ENCODE peak calls at places on chromosomes 5 and 9, in nine cellular contexts. J is heart right ventricle, P is psoas muscle, Z is adrenal gland, S is PC-9, M is ascending aorta, I is IMR-90, N is right atrium auricular region, U is cardiac muscle cell. V is an unnamed sample.

GRCh38 chr5:42057254-42057690 is 132.2 kb downstream of the FBXO4 start:
- DNase-seq in J (peak; percentile 8), P (no peak), Z (no peak), S (peak; percentile 46), M (no peak), I (peak; percentile 25), N (no peak), U (peak; percentile 30), V (peak; percentile 35)

GRCh38 chr5:134581241-134581981 is 51.2 kb downstream of the SAR1B start:
- DNase-seq in J (peak; percentile 41), P (peak; percentile 82), Z (no peak), S (no peak), M (no peak), I (no peak), N (no peak), U (no peak), V (no peak)

GRCh38 chr5:172002310-172002709 is 4.1 kb downstream of the FBXW11 start:
- DNase-seq in J (no peak), P (no peak), Z (no peak), S (no peak), M (no peak), I (no peak), N (no peak), U (peak; percentile 17), V (peak; percentile 12)

GRCh38 chr5:16964821-16965220 is 28.7 kb upstream of the MYO10 start:
- DNase-seq in J (no peak), P (no peak), Z (no peak), S (no peak), M (no peak), I (no peak), N (no peak), U (no peak), V (no peak)

GRCh38 chr9:126158591-126159519 is 167.8 kb upstream of the MVB12B start:
- DNase-seq in J (no peak), P (no peak), Z (no peak), S (no peak), M (no peak), I (no peak), N (peak; percentile 46), U (no peak), V (no peak)

GRCh38 chr5:134948929-134949328 is 18.8 kb upstream of the CATSPER3 start:
- DNase-seq in J (peak; percentile 32), P (peak; percentile 81), Z (no peak), S (no peak), M (no peak), I (peak; percentile 48), N (no peak), U (peak; percentile 64), V (no peak)

GRCh38 chr5:122951658-122952057 is 84.9 kb downstream of the PPIC start:
- DNase-seq in J (no peak), P (no peak), Z (no peak), S (no peak), M (no peak), I (peak; percentile 4), N (no peak), U (no peak), V (no peak)

GRCh38 chr9:78831726-78832125 is 534.8 kb downstream of the PSAT1 start:
- DNase-seq in J (no peak), P (no peak), Z (no peak), S (no peak), M (no peak), I (peak; percentile 17), N (no peak), U (no peak), V (no peak)

GRCh38 chr5:175521313-175521833 is 43.0 kb downstream of the SFXN1 start:
- DNase-seq in J (no peak), P (no peak), Z (no peak), S (no peak), M (no peak), I (no peak), N (no peak), U (no peak), V (peak; percentile 51)

GRCh38 chr5:71905804-71906711 is 187.0 kb downstream of the CARTPT start:
- DNase-seq in J (no peak), P (no peak), Z (no peak), S (no peak), M (no peak), I (no peak), N (no peak), U (no peak), V (no peak)

GRCh38 chr9:6829027-6829426 is 71.3 kb downstream of the KDM4C start:
- DNase-seq in J (no peak), P (no peak), Z (no peak), S (peak; percentile 63), M (no peak), I (peak; percentile 19), N (no peak), U (no peak), V (no peak)

GRCh38 chr5:91049800-91050199 is 333.3 kb downstream of the ARRDC3 start:
- DNase-seq in J (no peak), P (no peak), Z (peak; percentile 54), S (no peak), M (no peak), I (peak; percentile 34), N (no peak), U (peak; percentile 45), V (no peak)

GRCh38 chr5:81391-82021 is 10.5 kb upstream of the PLEKHG4B start:
- DNase-seq in J (no peak), P (no peak), Z (no peak), S (no peak), M (no peak), I (no peak), N (peak; percentile 42), U (no peak), V (no peak)

GRCh38 chr5:179404321-179405053 is 59.2 kb upstream of the ADAMTS2 start:
- DNase-seq in J (no peak), P (no peak), Z (no peak), S (no peak), M (no peak), I (peak; percentile 42), N (peak; percentile 49), U (peak; percentile 59), V (no peak)

GRCh38 chr5:148844433-148845279 is 18.2 kb downstream of the ADRB2 start:
- DNase-seq in J (no peak), P (no peak), Z (no peak), S (no peak), M (no peak), I (peak; percentile 16), N (no peak), U (no peak), V (no peak)

GRCh38 chr9:33923079-33923478 is 106.1 kb downstream of the UBE2R2 start:
- DNase-seq in J (no peak), P (no peak), Z (no peak), S (no peak), M (no peak), I (no peak), N (no peak), U (no peak), V (no peak)

GRCh38 chr5:172059661-172060100 is 53.2 kb upstream of the FBXW11 start:
- DNase-seq in J (no peak), P (no peak), Z (no peak), S (no peak), M (no peak), I (no peak), N (no peak), U (peak; percentile 36), V (no peak)

DNA sequence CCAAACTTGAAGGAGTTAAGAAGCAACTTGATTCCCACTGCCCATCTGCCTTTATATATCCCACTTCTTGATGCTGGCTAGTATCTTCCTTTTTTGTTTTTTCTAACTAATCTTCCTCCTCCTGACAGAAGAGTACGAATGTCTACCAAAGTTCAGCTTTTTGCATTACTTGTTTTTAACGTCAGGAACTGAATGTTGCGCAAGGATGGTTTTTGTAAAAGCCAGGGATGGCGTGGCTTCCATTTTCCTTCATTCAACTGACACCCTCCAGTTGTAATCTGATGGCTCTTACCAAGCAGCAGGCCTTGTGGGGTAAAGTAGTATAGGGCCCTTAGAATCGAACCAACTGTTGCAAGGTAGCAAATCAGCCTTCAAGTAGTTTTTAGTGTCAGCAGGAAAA is 70.8 kb upstream of the GPR151 start:
- DNase-seq in J (no peak), P (no peak), Z (no peak), S (no peak), M (no peak), I (no peak), N (no peak), U (no peak), V (no peak)
- H3K27ac ChIP-seq in J (no peak overlapping the region), P (no peak overlapping the region), Z (no peak overlapping the region), S (no peak overlapping the region), M (no peak overlapping the region), I (no peak overlapping the region), N (no peak overlapping the region), U (no peak overlapping the region), V (no peak overlapping the region)

GRCh38 chr9:70093095-70093494 is 49.4 kb downstream of the MAMDC2 start:
- DNase-seq in J (no peak), P (no peak), Z (no peak), S (peak; percentile 56), M (no peak), I (no peak), N (no peak), U (no peak), V (no peak)
- H3K4me3 ChIP-seq in J (no peak overlapping the region), P (no peak overlapping the region), Z (no peak overlapping the region), S (no peak overlapping the region), M (no peak overlapping the region), I (no peak overlapping the region), N (no peak overlapping the region), U (no peak overlapping the region), V (no peak overlapping the region)

GRCh38 chr5:80191991-80192398 is 63.9 kb downstream of the SERINC5 start:
- DNase-seq in J (peak; percentile 58), P (peak; percentile 62), Z (peak; percentile 46), S (no peak), M (no peak), I (no peak), N (peak; percentile 61), U (no peak), V (peak; percentile 72)
- H3K36me3 ChIP-seq in J (peaks cover 3% of the 10 kb centered on the region), P (no peaks in the 10 kb centered on the region), Z (no peaks in the 10 kb centered on the region), S (no peaks in the 10 kb centered on the region), M (no peaks in the 10 kb centered on the region), I (no peaks in the 10 kb centered on the region), N (no peaks in the 10 kb centered on the region), U (no peaks in the 10 kb centered on the region), V (peaks cover 7% of the 10 kb centered on the region)

GRCh38 chr9:75979362-75979761 is 88.9 kb downstream of the PCSK5 start:
- DNase-seq in J (no peak), P (no peak), Z (no peak), S (no peak), M (no peak), I (peak; percentile 13), N (no peak), U (peak; percentile 22), V (no peak)

GRCh38 chr9:75976549-75976948 is 86.1 kb downstream of the PCSK5 start:
- DNase-seq in J (no peak), P (no peak), Z (no peak), S (no peak), M (no peak), I (no peak), N (no peak), U (no peak), V (no peak)

DNA sequence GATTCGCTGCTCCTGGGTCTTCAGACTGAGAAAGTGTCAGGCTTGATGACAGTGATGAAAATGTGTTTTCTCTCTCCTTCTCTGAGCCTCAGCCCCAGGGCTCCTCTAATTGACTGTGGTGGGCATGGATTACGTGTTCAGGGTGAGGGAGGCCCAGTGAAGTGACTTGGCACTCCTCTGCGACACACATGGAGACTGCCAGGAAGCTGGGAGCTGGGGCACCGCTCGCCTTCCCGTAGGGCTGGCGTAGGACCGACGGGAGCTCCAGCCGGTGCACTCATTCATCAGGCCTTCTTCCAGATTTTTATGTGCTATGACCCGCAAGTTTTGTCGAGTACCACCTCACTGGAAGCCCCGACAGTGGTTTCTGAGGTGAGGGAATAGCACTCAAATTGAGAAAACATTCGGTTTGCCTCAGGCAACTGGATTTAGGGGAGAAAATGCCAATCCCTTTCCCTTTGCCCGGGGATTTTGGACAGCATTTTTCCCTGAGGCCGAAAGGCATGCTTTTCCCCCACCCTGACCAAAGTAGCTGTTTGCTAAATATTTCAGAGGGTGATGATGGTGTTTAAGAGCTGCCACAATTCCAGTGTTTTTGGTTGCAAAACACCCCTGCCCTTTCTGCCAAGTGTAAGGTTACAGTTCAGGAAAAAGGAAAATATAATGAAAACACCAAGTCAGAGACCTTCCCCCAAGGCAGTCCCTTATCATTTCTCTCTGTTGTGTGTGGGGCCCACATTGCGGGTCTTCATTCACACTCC is 83.7 kb downstream of the PCSK5 start:
- DNase-seq in J (no peak), P (no peak), Z (no peak), S (no peak), M (peak; percentile 16), I (no peak), N (no peak), U (peak; percentile 27), V (no peak)
- H3K27ac ChIP-seq in J (no peak overlapping the region), P (no peak overlapping the region), Z (no peak overlapping the region), S (no peak overlapping the region), M (peak overlapping the region; percentile 89), I (no peak overlapping the region), N (no peak overlapping the region), U (no peak overlapping the region), V (no peak overlapping the region)